ENCODE peak calls at places on chromosomes 11 and 22, in ten cellular contexts. A is lung, H is dorsolateral prefrontal cortex, I is lower leg skin, C is cardiac fibroblast, Z is mucosa of descending colon, J is right atrium auricular region, G is MCF 10A, T is A549, X is WERI-Rb-1. E is an unnamed sample.

GRCh38 chr22:28734393-28734792 is 7.2 kb downstream of the CHEK2 start:
- DNase-seq in A (no peak), H (no peak), I (no peak), C (no peak), Z (no peak), J (no peak), G (no peak), T (no peak), X (no peak), E (no peak)

GRCh38 chr11:783581-784015 is 6.3 kb downstream of the CEND1 start:
- DNase-seq in A (peak), H (peak), I (peak), C (peak), Z (peak), J (peak), G (peak), T (no peak), X (peak), E (no peak)

GRCh38 chr11:108242422-108242821 is 19.6 kb downstream of the ATM start:
- DNase-seq in A (no peak), H (no peak), I (no peak), C (no peak), Z (no peak), J (no peak), G (no peak), T (no peak), X (no peak), E (no peak)

GRCh38 chr22:37233751-37234631 is 10.1 kb downstream of the RAC2 start:
- DNase-seq in A (no peak), H (no peak), I (no peak), C (no peak), Z (no peak), J (no peak), G (no peak), T (no peak), X (no peak), E (no peak)

GRCh38 chr11:103964390-103964789 is 72.0 kb upstream of the DDI1 start:
- DNase-seq in A (no peak), H (no peak), I (no peak), C (no peak), Z (no peak), J (no peak), G (no peak), T (no peak), X (no peak), E (no peak)

GRCh38 chr11:33620423-33621120 is 80.1 kb downstream of the C11orf91 start:
- DNase-seq in A (no peak), H (no peak), I (no peak), C (peak), Z (no peak), J (no peak), G (peak), T (no peak), X (no peak), E (no peak)

GRCh38 chr11:19693146-19693545 is 19.5 kb upstream of the NAV2 start:
- DNase-seq in A (no peak), H (no peak), I (no peak), C (no peak), Z (no peak), J (no peak), G (no peak), T (no peak), X (no peak), E (no peak)

GRCh38 chr11:13222285-13222684 is 55.3 kb upstream of the BMAL1 start:
- DNase-seq in A (no peak), H (no peak), I (no peak), C (peak), Z (no peak), J (no peak), G (no peak), T (no peak), X (no peak), E (no peak)

GRCh38 chr11:35073691-35074382 is 65.1 kb upstream of the CD44 start:
- DNase-seq in A (no peak), H (no peak), I (no peak), C (peak), Z (no peak), J (no peak), G (no peak), T (no peak), X (no peak), E (no peak)

GRCh38 chr11:77724639-77725038 is 87.0 kb upstream of the CLNS1A start:
- DNase-seq in A (no peak), H (no peak), I (no peak), C (no peak), Z (no peak), J (no peak), G (no peak), T (no peak), X (no peak), E (no peak)

GRCh38 chr11:76160856-76161255 is 45.4 kb downstream of the WNT11 start:
- DNase-seq in A (no peak), H (no peak), I (no peak), C (no peak), Z (no peak), J (no peak), G (no peak), T (no peak), X (no peak), E (no peak)

GRCh38 chr11:47837292-47837691 is 10.9 kb downstream of the NUP160 start:
- DNase-seq in A (no peak), H (no peak), I (no peak), C (no peak), Z (no peak), J (no peak), G (no peak), T (no peak), X (no peak), E (no peak)

GRCh38 chr11:97432926-97433325 is 1043.1 kb downstream of the JRKL start:
- DNase-seq in A (no peak), H (no peak), I (no peak), C (no peak), Z (no peak), J (no peak), G (no peak), T (no peak), X (no peak), E (no peak)

GRCh38 chr11:28400236-28401100 is 292.3 kb downstream of the METTL15 start:
- DNase-seq in A (no peak), H (no peak), I (no peak), C (peak), Z (no peak), J (no peak), G (peak), T (no peak), X (no peak), E (no peak)

GRCh38 chr11:130121430-130121978 is 38.1 kb upstream of the ST14 start:
- DNase-seq in A (no peak), H (no peak), I (no peak), C (peak), Z (no peak), J (no peak), G (peak), T (no peak), X (no peak), E (no peak)

GRCh38 chr11:130123414-130124040 is 36.1 kb upstream of the ST14 start:
- DNase-seq in A (no peak), H (no peak), I (no peak), C (no peak), Z (no peak), J (no peak), G (no peak), T (no peak), X (no peak), E (no peak)

GRCh38 chr11:130124096-130124495 is 35.5 kb upstream of the ST14 start:
- DNase-seq in A (peak), H (no peak), I (no peak), C (peak), Z (no peak), J (peak), G (peak), T (peak), X (no peak), E (no peak)

GRCh38 chr11:130120045-130120444 is 39.5 kb upstream of the ST14 start:
- DNase-seq in A (no peak), H (no peak), I (no peak), C (no peak), Z (no peak), J (no peak), G (no peak), T (no peak), X (no peak), E (no peak)

GRCh38 chr11:130122141-130122575 is 37.4 kb upstream of the ST14 start:
- DNase-seq in A (no peak), H (no peak), I (no peak), C (peak), Z (no peak), J (no peak), G (no peak), T (no peak), X (no peak), E (no peak)
- TF ChIP-seq CTCF in A (no peak), H (no peak), I (no peak), C (no peak), Z (no peak), J (no peak), G (no peak), T (no peak), X (no peak), E (no peak)

GRCh38 chr22:39314251-39314971 is 5.0 kb downstream of the RPL3 start:
- DNase-seq in A (no peak), H (no peak), I (no peak), C (no peak), Z (no peak), J (no peak), G (no peak), T (no peak), X (no peak), E (no peak)
- TF ChIP-seq CTCF in A (no peak), H (no peak), I (no peak), C (no peak), Z (no peak), J (no peak), G (no peak), T (no peak), X (peak), E (peak)

DNA sequence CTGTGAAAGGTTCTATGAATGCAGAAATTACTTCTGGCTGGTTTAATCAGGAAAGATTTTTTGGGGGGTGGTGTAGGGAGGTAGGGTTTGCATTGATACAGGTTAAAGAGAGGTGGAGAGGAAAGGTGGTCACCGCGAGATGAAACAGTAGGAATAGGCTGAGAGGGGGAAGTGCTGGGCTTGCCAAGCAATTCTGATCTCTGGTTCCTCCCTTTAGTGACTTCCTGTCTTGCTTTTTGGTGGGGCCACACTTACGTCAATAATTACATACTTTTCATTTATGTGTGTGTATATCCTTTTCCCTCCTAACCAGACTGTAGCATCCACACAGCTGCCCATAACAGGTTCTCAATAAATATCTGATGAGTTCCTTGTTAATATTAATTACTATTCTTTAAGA is 120.0 kb downstream of the CTNND1 start:
- DNase-seq in A (no peak), H (no peak), I (no peak), C (no peak), Z (no peak), J (no peak), G (no peak), T (no peak), X (no peak), E (no peak)
- TF ChIP-seq CTCF in A (no peak), H (no peak), I (no peak), C (no peak), Z (no peak), J (no peak), G (no peak), T (no peak), X (no peak), E (no peak)

GRCh38 chr11:112795896-112796686 is 165.1 kb upstream of the NCAM1 start:
- DNase-seq in A (no peak), H (no peak), I (no peak), C (no peak), Z (no peak), J (no peak), G (no peak), T (no peak), X (peak), E (no peak)

GRCh38 chr11:112794321-112794720 is 166.9 kb upstream of the NCAM1 start:
- DNase-seq in A (no peak), H (no peak), I (no peak), C (no peak), Z (no peak), J (no peak), G (no peak), T (no peak), X (no peak), E (no peak)

GRCh38 chr11:112795142-112795815 is 165.9 kb upstream of the NCAM1 start:
- DNase-seq in A (no peak), H (peak), I (no peak), C (peak), Z (no peak), J (no peak), G (peak), T (peak), X (peak), E (peak)

GRCh38 chr11:112797072-112797471 is 164.1 kb upstream of the NCAM1 start:
- DNase-seq in A (no peak), H (no peak), I (no peak), C (no peak), Z (no peak), J (no peak), G (no peak), T (no peak), X (no peak), E (no peak)

DNA sequence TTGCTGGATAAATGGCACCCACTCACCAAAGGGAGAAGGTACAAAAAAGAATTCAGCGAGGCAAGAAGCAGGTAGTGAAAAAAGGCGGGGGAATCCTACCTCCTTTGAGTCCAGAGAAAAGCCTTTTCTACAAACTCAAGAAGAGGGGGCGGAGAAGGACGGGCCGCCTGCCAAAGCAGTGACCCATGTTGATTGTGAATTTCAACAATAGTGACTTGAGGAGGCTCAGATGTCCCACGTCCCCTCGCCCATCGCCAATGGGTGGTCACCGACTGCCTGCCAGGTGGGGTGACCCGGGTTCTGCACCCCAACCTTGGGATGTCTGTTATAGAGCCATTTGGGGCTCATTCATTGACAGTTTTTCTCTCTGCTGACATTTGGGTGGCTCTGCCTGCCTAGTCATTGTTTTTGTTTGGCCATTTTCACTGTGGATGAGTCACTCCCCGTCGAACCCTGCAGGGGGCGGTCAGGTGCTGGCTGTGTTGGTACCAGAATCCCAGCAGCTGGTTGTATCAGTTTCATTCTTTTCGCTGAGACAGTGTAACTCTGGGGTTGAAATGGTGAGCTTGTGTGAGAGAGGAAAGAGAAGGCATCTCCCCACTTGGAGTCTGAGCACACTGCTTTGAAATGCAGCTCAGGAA is 163.4 kb upstream of the NCAM1 start:
- DNase-seq in A (no peak), H (peak), I (no peak), C (peak), Z (no peak), J (no peak), G (peak), T (no peak), X (peak), E (peak)
- TF ChIP-seq CTCF in A (peak), H (peak), I (no peak), C (peak), Z (no peak), J (peak), G (peak), T (no peak), X (peak), E (peak)

DNA sequence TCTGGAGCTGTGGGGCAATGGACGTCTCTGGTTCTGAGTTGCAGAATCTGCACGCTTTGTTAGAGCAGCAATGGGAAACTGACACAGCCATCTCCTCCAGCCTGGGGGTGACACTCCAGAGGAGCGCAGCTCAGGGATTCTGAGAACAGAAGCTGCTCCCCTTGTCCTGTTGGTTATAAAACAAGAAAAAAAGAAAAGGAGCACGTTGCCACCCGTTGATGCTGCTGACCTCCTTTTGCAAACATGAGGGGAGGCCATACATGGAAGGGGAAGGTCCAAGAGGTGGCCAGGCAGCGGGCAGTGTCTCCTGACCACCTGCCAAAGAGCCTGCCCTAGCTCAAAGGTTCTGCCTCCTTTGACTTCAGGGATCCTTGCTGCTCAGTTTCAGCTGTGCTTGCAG is 61.0 kb downstream of the SPATA19 start:
- DNase-seq in A (no peak), H (no peak), I (no peak), C (no peak), Z (no peak), J (no peak), G (no peak), T (no peak), X (no peak), E (no peak)
- TF ChIP-seq CTCF in A (no peak), H (no peak), I (no peak), C (no peak), Z (no peak), J (no peak), G (no peak), T (no peak), X (no peak), E (no peak)

DNA sequence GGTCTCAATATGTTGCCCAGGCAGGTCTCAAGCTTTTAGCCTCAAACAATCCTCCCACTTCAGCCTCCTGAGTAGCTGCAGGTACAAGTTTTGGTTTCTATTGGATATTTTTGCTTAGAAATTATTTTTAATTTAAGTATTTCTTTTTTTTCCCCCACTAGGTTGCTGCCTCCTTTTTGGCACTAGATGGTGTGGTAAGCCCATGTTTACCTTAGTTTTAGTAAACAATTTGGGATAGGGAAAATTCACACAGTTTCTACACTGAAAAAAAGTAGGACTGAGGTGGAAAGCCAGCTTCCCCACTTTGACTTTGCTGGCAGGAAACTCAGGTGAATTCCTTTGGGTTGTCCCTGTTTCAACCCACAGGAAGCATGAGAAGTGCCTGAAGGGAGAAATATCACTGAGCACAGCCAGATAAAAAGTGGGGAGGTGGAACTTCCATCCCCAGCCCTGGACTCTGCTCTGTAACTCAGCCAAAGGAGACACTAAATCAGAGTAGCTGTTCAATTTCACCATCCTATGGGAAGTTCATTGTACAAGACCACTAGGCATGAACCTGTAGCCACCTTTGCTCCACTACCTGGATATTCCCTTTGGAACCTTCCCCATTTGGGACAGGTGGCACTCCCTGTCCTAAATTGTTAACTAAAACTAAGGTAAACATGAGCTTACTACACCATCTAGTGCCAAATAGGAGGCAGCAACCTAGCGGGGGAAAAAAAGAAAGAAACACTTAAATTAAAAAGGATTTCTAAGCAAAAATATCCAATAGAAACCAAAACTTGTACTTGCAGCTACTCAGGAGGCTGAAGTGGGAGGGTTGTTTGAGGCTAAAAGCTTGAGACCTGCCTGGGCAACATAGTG is 154.4 kb upstream of the FAT3 start:
- DNase-seq in A (no peak), H (no peak), I (no peak), C (peak), Z (no peak), J (no peak), G (no peak), T (no peak), X (no peak), E (no peak)
- TF ChIP-seq CTCF in A (no peak), H (no peak), I (no peak), C (no peak), Z (no peak), J (no peak), G (no peak), T (no peak), X (no peak), E (no peak)

DNA sequence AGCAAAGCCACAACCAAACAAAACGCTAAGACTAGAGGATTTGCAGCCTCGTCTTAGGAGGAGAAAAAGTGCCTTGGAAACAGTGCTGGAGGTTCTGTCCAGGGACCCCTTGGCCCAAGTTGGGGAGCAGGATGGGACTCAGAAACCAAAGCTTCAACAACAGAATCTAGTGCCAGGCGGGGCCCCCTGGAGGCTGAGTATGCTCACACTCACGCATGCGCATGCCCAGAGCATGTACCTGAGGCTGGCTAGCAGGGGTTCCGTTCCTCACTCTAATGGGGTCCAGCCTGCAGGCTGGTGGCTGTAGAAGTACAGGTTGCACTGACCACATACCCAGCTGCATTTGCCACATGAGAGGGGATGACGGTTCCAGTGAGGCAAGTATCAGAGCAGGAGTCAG is 568.6 kb upstream of the CADM1 start:
- DNase-seq in A (no peak), H (no peak), I (peak), C (no peak), Z (peak), J (no peak), G (no peak), T (no peak), X (peak), E (no peak)
- TF ChIP-seq CTCF in A (no peak), H (no peak), I (no peak), C (no peak), Z (no peak), J (no peak), G (no peak), T (no peak), X (peak), E (no peak)

DNA sequence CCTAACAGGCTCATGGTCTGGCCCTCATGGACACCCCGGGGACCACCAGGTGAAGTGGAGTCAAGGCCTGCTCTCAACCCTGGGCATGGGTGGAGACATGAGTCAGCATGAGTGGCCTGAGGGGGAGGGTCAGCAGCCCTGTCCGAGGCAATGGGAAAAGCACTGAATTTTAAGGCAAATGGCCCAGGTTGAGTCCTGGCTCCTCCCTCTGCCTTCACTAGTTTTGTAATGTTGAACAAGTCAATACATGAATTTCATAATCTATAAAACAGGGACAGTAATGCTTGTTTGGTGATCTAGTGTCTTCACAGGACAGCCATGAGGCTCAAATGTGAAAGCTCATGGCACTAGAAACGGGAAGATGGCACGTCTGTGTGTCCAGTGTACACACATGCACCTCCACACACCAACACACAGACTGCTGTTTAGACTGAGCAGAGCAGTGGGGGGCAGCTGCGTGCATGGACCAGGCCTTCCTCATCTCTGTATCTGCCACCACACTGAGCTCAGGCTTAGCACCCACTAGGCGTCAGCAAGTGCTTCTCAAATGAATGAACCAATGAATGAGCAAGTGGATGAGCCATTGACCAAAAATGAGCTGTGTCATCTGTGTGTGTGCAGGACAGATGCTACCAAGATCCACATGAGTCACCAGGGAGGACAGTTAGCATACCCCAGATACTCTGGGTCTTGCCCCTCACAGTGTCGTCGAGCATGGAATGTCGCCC is 63.4 kb downstream of the NRXN2 start:
- DNase-seq in A (no peak), H (peak), I (no peak), C (peak), Z (no peak), J (no peak), G (peak), T (peak), X (no peak), E (no peak)
- TF ChIP-seq CTCF in A (no peak), H (peak), I (no peak), C (no peak), Z (no peak), J (no peak), G (no peak), T (no peak), X (no peak), E (no peak)